ENCODE peak calls at places on chromosomes 6 and 20, in four cellular contexts. S is endothelial cell of umbilical vein, V is tibial nerve, Q is HCT116. N is an unnamed sample.

GRCh38 chr6:79964607-79965081 is 17.3 kb upstream of the ELOVL4 start:
- DNase-seq in S (no peak), V (no peak), Q (no peak), N (no peak)

GRCh38 chr20:42972591-42972990 is 217.1 kb downstream of the PTPRT start:
- DNase-seq in S (no peak), V (no peak), Q (no peak), N (no peak)

GRCh38 chr20:13295637-13296036 is 74.6 kb downstream of the ISM1 start:
- DNase-seq in S (no peak), V (no peak), Q (no peak), N (no peak)

GRCh38 chr6:5333653-5334052 is 72.3 kb downstream of the FARS2 start:
- DNase-seq in S (no peak), V (no peak), Q (no peak), N (no peak)

GRCh38 chr20:24692429-24693190 is 223.2 kb downstream of the SYNDIG1 start:
- DNase-seq in S (no peak), V (no peak), Q (no peak), N (no peak)

GRCh38 chr20:45341939-45342862 is 6.0 kb downstream of the SDC4 start:
- DNase-seq in S (peak; percentile 50), V (no peak), Q (no peak), N (peak; percentile 30)

GRCh38 chr6:2441881-2442475 is 196.6 kb upstream of the GMDS start:
- DNase-seq in S (no peak), V (no peak), Q (no peak), N (no peak)

GRCh38 chr6:114009192-114009591 is 38.2 kb upstream of the HDAC2 start:
- DNase-seq in S (no peak), V (no peak), Q (no peak), N (no peak)

GRCh38 chr6:136846046-136846445 is 23.7 kb downstream of the PEX7 start:
- DNase-seq in S (peak; percentile 55), V (no peak), Q (peak; percentile 47), N (peak; percentile 70)

GRCh38 chr20:61588356-61589054 is 336.4 kb downstream of the CDH4 start:
- DNase-seq in S (no peak), V (no peak), Q (no peak), N (no peak)

GRCh38 chr6:146931214-146931613 is 273.0 kb upstream of the STXBP5 start:
- DNase-seq in S (no peak), V (no peak), Q (no peak), N (no peak)

GRCh38 chr20:34108616-34109174 is 3.3 kb downstream of the EIF2S2 start:
- DNase-seq in S (no peak), V (no peak), Q (no peak), N (no peak)

GRCh38 chr20:50242863-50243609 is 52.4 kb downstream of the CEBPB start:
- DNase-seq in S (no peak), V (peak; percentile 44), Q (peak; percentile 77), N (no peak)

GRCh38 chr6:113364781-113365545 is 492.2 kb upstream of the MARCKS start:
- DNase-seq in S (no peak), V (no peak), Q (no peak), N (no peak)

GRCh38 chr6:93418448-93419303 is 683 bp downstream of the EPHA7 start:
- DNase-seq in S (peak; percentile 47), V (no peak), Q (no peak), N (peak; percentile 2)

GRCh38 chr6:46011241-46012085 is 4.2 kb downstream of the CLIC5 start:
- DNase-seq in S (peak; percentile 29), V (no peak), Q (no peak), N (no peak)

GRCh38 chr20:57287901-57288300 is 21.5 kb upstream of the BMP7 start:
- DNase-seq in S (no peak), V (no peak), Q (no peak), N (no peak)

GRCh38 chr6:101544286-101544685 is 150.8 kb downstream of the GRIK2 start:
- DNase-seq in S (no peak), V (no peak), Q (no peak), N (no peak)

GRCh38 chr6:168015492-168016175 is 18.2 kb downstream of the KIF25 start:
- DNase-seq in S (no peak), V (no peak), Q (no peak), N (no peak)

GRCh38 chr20:61765871-61766654 is 299.6 kb downstream of the TAF4 start:
- DNase-seq in S (no peak), V (no peak), Q (no peak), N (peak; percentile 6)

GRCh38 chr6:109466212-109466923 is 10.8 kb upstream of the MICAL1 start:
- DNase-seq in S (no peak), V (no peak), Q (no peak), N (peak; percentile 27)

GRCh38 chr20:43835944-43836540 is 78.6 kb upstream of the TOX2 start:
- DNase-seq in S (no peak), V (no peak), Q (no peak), N (no peak)

GRCh38 chr6:446418-447366 is 55.1 kb downstream of the IRF4 start:
- DNase-seq in S (no peak), V (no peak), Q (no peak), N (no peak)

GRCh38 chr6:110116258-110116657 is 63.2 kb downstream of the WASF1 start:
- DNase-seq in S (no peak), V (no peak), Q (no peak), N (no peak)

GRCh38 chr20:22511943-22512910 is 72.1 kb downstream of the FOXA2 start:
- DNase-seq in S (peak; percentile 85), V (no peak), Q (no peak), N (no peak)
- TF ChIP-seq POLR2A in S (no peak), V (no peak), Q (no peak), N (no peak)

GRCh38 chr6:162108041-162108440 is 619.5 kb downstream of the PRKN start:
- DNase-seq in S (no peak), V (no peak), Q (no peak), N (no peak)

GRCh38 chr6:162109466-162110040 is 618.0 kb downstream of the PRKN start:
- DNase-seq in S (no peak), V (no peak), Q (no peak), N (no peak)
- TF ChIP-seq POLR2A in S (no peak), V (no peak), Q (no peak), N (no peak)

DNA sequence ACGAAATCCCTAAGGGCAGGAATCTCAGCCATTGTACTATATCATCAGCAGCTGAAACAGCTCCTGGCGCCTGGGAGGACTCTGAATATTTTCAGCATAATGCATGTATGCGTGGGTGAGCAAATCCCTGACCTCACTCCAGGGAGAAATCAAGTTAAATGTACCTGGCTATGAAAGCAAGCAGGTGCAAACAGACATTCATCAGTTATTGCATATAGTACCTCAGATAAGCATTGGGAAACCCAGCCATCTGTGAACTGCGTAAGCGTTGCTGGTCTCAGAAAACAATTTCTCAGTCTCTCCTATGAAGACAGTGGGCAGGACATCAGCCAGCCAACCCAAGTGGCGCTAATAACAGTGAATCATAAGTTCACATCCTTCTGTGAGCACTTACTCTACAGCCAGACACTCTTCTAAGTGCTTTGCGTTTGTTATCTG is 622.6 kb downstream of the EPM2A start:
- DNase-seq in S (no peak), V (no peak), Q (no peak), N (no peak)
- TF ChIP-seq POLR2A in S (no peak), V (no peak), Q (no peak), N (no peak)

GRCh38 chr6:151379933-151380847 is 11.2 kb downstream of the ZBTB2 start:
- DNase-seq in S (no peak), V (no peak), Q (no peak), N (peak; percentile 13)
- TF ChIP-seq POLR2A in S (no peak), V (no peak), Q (no peak), N (no peak)

GRCh38 chr20:47466704-47467459 is 34.8 kb upstream of the NCOA3 start:
- DNase-seq in S (no peak), V (no peak), Q (no peak), N (no peak)

GRCh38 chr20:47466193-47466592 is 35.5 kb upstream of the NCOA3 start:
- DNase-seq in S (no peak), V (no peak), Q (no peak), N (no peak)

GRCh38 chr20:47465335-47466090 is 36.2 kb upstream of the NCOA3 start:
- DNase-seq in S (no peak), V (no peak), Q (no peak), N (no peak)

GRCh38 chr20:47464380-47465101 is 37.1 kb upstream of the NCOA3 start:
- DNase-seq in S (peak; percentile 94), V (peak; percentile 34), Q (peak; percentile 36), N (no peak)

DNA sequence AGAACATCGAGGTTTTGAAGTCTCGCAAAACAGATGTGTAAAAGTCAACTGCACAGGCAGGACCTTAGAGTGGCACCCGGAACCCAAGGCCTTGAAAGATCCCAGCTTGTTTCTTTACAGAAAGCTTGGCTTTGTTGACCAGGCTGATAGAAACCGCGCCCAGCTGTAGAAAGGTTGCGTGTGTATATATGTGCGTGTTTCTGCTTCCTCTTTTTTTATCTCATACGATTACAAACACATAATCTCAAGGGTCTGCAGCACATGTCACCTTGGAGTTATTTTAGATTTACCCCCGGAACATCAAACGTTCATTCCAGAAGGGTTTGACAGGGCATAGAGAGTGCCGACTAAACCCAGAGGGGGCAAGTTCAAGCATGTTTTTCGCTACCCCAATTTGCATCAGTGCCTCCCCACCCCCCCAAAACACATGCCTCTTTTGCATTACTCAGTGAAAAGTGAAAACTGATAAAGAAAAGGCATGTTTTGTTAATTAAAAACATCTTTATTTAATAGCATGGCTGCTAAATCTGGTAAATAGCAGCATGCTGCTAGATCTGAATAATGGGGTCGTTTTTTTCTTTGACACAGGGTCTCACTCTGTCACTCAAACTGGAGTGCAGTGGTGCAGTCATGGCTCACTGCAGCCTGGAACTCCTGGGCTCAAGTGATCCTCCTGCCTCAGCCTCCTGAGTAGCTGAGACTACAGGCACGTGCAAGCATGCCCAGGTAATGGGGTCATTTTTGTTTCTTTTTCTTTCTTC is 33.2 kb upstream of the NCOA3 start:
- DNase-seq in S (no peak), V (no peak), Q (no peak), N (peak; percentile 16)
- TF ChIP-seq POLR2A in S (no peak), V (no peak), Q (no peak), N (no peak)